ENCODE peak calls at places on chromosome 20, in four cellular contexts. O is HFF-Myc, G is omental fat pad, L is coronary artery. S is an unnamed sample.

GRCh38 chr20:51697119-51697826 is 70.9 kb downstream of the ATP9A start:
- DNase-seq in O (no peak), G (no peak), L (no peak), S (no peak)

GRCh38 chr20:47272893-47273590 is 83.5 kb downstream of the ZMYND8 start:
- DNase-seq in O (no peak), G (no peak), L (no peak), S (peak)

GRCh38 chr20:41306061-41306727 is 11.3 kb downstream of the ZHX3 start:
- DNase-seq in O (no peak), G (no peak), L (no peak), S (no peak)

GRCh38 chr20:33837096-33837830 is 26.1 kb downstream of the CHMP4B start:
- DNase-seq in O (no peak), G (no peak), L (no peak), S (no peak)

GRCh38 chr20:36607586-36608387 is 2.2 kb downstream of the RAB5IF start:
- DNase-seq in O (no peak), G (no peak), L (no peak), S (no peak)

GRCh38 chr20:32685541-32686529 is 12.1 kb upstream of the C20orf203 start:
- DNase-seq in O (peak), G (no peak), L (no peak), S (peak)

GRCh38 chr20:33444797-33445560 is 1.4 kb upstream of the SNTA1 start:
- DNase-seq in O (no peak), G (no peak), L (no peak), S (no peak)

GRCh38 chr20:58352454-58352853 is 36.6 kb upstream of the VAPB start:
- DNase-seq in O (no peak), G (no peak), L (no peak), S (no peak)

GRCh38 chr20:16531485-16531884 is 41.8 kb downstream of the KIF16B start:
- DNase-seq in O (no peak), G (no peak), L (no peak), S (no peak)

GRCh38 chr20:24998631-24999445 is 6.3 kb upstream of the APMAP start:
- DNase-seq in O (no peak), G (no peak), L (peak), S (no peak)

GRCh38 chr20:24915440-24915839 is 33.6 kb upstream of the CST7 start:
- DNase-seq in O (no peak), G (no peak), L (no peak), S (no peak)

GRCh38 chr20:42549496-42549895 is 640.2 kb downstream of the PTPRT start:
- DNase-seq in O (no peak), G (no peak), L (no peak), S (no peak)

GRCh38 chr20:47749367-47749766 is 35.9 kb downstream of the SULF2 start:
- DNase-seq in O (no peak), G (no peak), L (no peak), S (no peak)